ENCODE peak calls at places on chromosomes 1 and 21, in seven cellular contexts. Z, M, J, P, Q, N and E are unnamed samples.

GRCh38 chr1:27951396-27951795 is 8.4 kb upstream of the XKR8 start:
- DNase-seq in J (no peak), Q (no peak), P (no peak), N (no peak), Z (no peak), M (no peak), E (no peak)

GRCh38 chr1:161020573-161021167 is at the start of gene F11R:
- DNase-seq in P (peak; percentile 17), Q (no peak), Z (peak; percentile 53), N (peak; percentile 43), J (no peak), M (no peak), E (peak; percentile 91)

GRCh38 chr1:20792177-20792576 is 5.1 kb upstream of the HP1BP3 start:
- DNase-seq in Z (no peak), P (no peak), Q (no peak), M (no peak), N (no peak), J (peak; percentile 96), E (no peak)

GRCh38 chr1:25562101-25562927 is 18.9 kb downstream of the LDLRAP1 start:
- DNase-seq in Z (peak; percentile 40), N (peak; percentile 77), M (no peak), Q (no peak), P (no peak), J (no peak), E (peak; percentile 85)

GRCh38 chr1:2341706-2342383 is 49.5 kb downstream of the MORN1 start:
- DNase-seq in Z (peak; percentile 40), N (no peak), M (no peak), Q (no peak), J (no peak), P (no peak), E (no peak)

GRCh38 chr1:211327341-211327921 is 798 bp downstream of the TRAF5 start:
- DNase-seq in Z (no peak), P (no peak), M (no peak), Q (no peak), J (peak; percentile 25), N (peak; percentile 14), E (peak; percentile 92)

GRCh38 chr1:217139513-217139912 is 416.3 kb upstream of the ESRRG start:
- DNase-seq in Q (no peak), M (no peak), P (no peak), N (no peak), Z (no peak), J (no peak), E (no peak)

GRCh38 chr1:116567790-116568667 is 2.8 kb downstream of the CD58 start:
- DNase-seq in Z (no peak), N (no peak), M (no peak), P (no peak), Q (no peak), J (no peak), E (no peak)

GRCh38 chr1:91133240-91133639 is 111.4 kb upstream of the ZNF644 start:
- DNase-seq in Z (no peak), J (no peak), N (no peak), P (no peak), Q (no peak), M (no peak), E (no peak)

GRCh38 chr1:219812086-219812485 is 116.3 kb downstream of the SLC30A10 start:
- DNase-seq in P (no peak), Q (no peak), N (no peak), J (no peak), Z (no peak), M (no peak), E (no peak)

GRCh38 chr1:116666747-116667576 is 571 bp downstream of the IGSF3 start:
- DNase-seq in N (no peak), M (no peak), Q (peak; percentile 53), P (no peak), J (no peak), Z (no peak), E (peak; percentile 75)

GRCh38 chr21:37009740-37010341 is 3.3 kb downstream of the RIPPLY3 start:
- DNase-seq in Z (peak; percentile 91), Q (peak; percentile 76), J (peak; percentile 76), M (peak; percentile 68), N (peak; percentile 72), P (peak; percentile 77), E (peak; percentile 99)

GRCh38 chr1:48061162-48062136 is 64.3 kb upstream of the TRABD2B start:
- DNase-seq in M (no peak), N (no peak), J (peak; percentile 49), P (no peak), Q (peak; percentile 52), Z (no peak), E (peak; percentile 68)

GRCh38 chr1:110218739-110219138 is 8.6 kb downstream of the KCNC4 start:
- DNase-seq in Z (no peak), N (no peak), J (no peak), P (no peak), M (no peak), Q (no peak), E (no peak)

GRCh38 chr1:40925834-40926403 is 53.6 kb upstream of the CTPS1 start:
- DNase-seq in Q (no peak), M (no peak), Z (no peak), N (no peak), J (no peak), P (no peak), E (no peak)

GRCh38 chr1:204154525-204155255 is 2.8 kb upstream of the ETNK2 start:
- DNase-seq in N (no peak), P (no peak), M (no peak), Q (peak; percentile 10), Z (no peak), J (no peak), E (peak; percentile 76)

GRCh38 chr1:195958131-195958530 is 650.1 kb downstream of the KCNT2 start:
- DNase-seq in J (no peak), M (no peak), Z (no peak), P (no peak), Q (no peak), N (no peak), E (peak; percentile 70)

GRCh38 chr21:41195311-41195710 is 27.4 kb downstream of the BACE2 start:
- DNase-seq in N (no peak), M (no peak), Z (no peak), J (no peak), P (no peak), Q (no peak), E (peak; percentile 42)

GRCh38 chr1:198444792-198445191 is 95.7 kb downstream of the ATP6V1G3 start:
- DNase-seq in Q (no peak), Z (no peak), P (no peak), J (peak; percentile 77), M (no peak), N (no peak), E (no peak)

GRCh38 chr1:6447016-6447817 is 18.8 kb downstream of the TNFRSF25 start:
- DNase-seq in J (no peak), N (no peak), Z (no peak), Q (no peak), M (no peak), P (no peak), E (peak; percentile 60)

GRCh38 chr1:204633665-204634064 is 51.9 kb downstream of the LRRN2 start:
- DNase-seq in M (no peak), Q (peak; percentile 94), N (no peak), J (no peak), Z (no peak), P (no peak), E (peak; percentile 85)

GRCh38 chr1:28056129-28056925 is 32.1 kb downstream of the EYA3 start:
- DNase-seq in N (no peak), J (no peak), Q (peak; percentile 72), P (peak; percentile 35), M (no peak), Z (no peak), E (no peak)

GRCh38 chr21:43940672-43941071 is 71.4 kb upstream of the TRAPPC10 start:
- DNase-seq in J (no peak), P (no peak), N (no peak), Q (no peak), Z (no peak), M (no peak), E (no peak)